ENCODE peak calls at places on chromosomes 16 and 17, in five cellular contexts. Z is keratinocyte, I is right lobe of liver, Q is tibial artery, U is transverse colon. H is an unnamed sample. For H3K9me3 and H3K4me1, the result is how much of the 10 kb centered on the place peaks cover.

GRCh38 chr17:35322749-35323148 is 50.7 kb downstream of the SLFN11 start:
- DNase-seq in Q (no peak), Z (no peak), I (no peak), U (no peak), H (no peak)

GRCh38 chr16:12685806-12686205 is 117.9 kb downstream of the CPPED1 start:
- DNase-seq in I (no peak), Z (no peak), Q (no peak), U (no peak), H (no peak)

GRCh38 chr17:50146927-50147640 is 3.4 kb downstream of the PPP1R9B start:
- DNase-seq in Q (peak), Z (no peak), I (peak), U (no peak), H (no peak)

GRCh38 chr16:19700319-19700781 is 17.7 kb downstream of the KNOP1 start:
- DNase-seq in U (peak), Z (no peak), I (peak), Q (no peak), H (no peak)

GRCh38 chr17:9002610-9003354 is 18.5 kb upstream of the NTN1 start:
- DNase-seq in Q (no peak), Z (no peak), U (no peak), I (no peak), H (peak)

GRCh38 chr16:57271063-57271345 is 13.5 kb downstream of the PLLP start:
- DNase-seq in I (no peak), Q (no peak), Z (no peak), U (no peak), H (peak)

GRCh38 chr16:3580686-3581085 is 3.5 kb upstream of the NLRC3 start:
- DNase-seq in Z (no peak), I (peak), Q (no peak), U (no peak), H (no peak)

GRCh38 chr16:47139561-47140185 is 4.1 kb downstream of the NETO2 start:
- DNase-seq in U (no peak), Q (no peak), I (no peak), Z (no peak), H (no peak)

GRCh38 chr16:81739503-81739902 is 39.6 kb upstream of the PLCG2 start:
- DNase-seq in Z (no peak), U (no peak), I (no peak), Q (no peak), H (no peak)

GRCh38 chr16:13453325-13453724 is 466.6 kb upstream of the ERCC4 start:
- DNase-seq in I (peak), Z (peak), Q (no peak), U (no peak), H (no peak)

GRCh38 chr16:86150646-86151371 is 251.8 kb downstream of the IRF8 start:
- DNase-seq in I (no peak), U (no peak), Z (no peak), Q (no peak), H (peak)

GRCh38 chr17:1929896-1930750 is 95.0 kb downstream of the RTN4RL1 start:
- DNase-seq in I (no peak), U (no peak), Z (no peak), Q (no peak), H (no peak)

GRCh38 chr17:42922335-42922734 is 21.7 kb downstream of the G6PC1 start:
- DNase-seq in Q (no peak), I (no peak), Z (no peak), U (no peak), H (no peak)

GRCh38 chr17:38731526-38732294 is 1.6 kb downstream of the CISD3 start:
- DNase-seq in Z (no peak), Q (peak), U (peak), I (no peak), H (no peak)

GRCh38 chr17:45844695-45845375 is at the start of gene SPPL2C:
- DNase-seq in Z (no peak), I (no peak), Q (no peak), U (no peak), H (peak)

GRCh38 chr17:58806046-58806445 is 50.4 kb downstream of the PPM1E start:
- DNase-seq in U (no peak), Q (no peak), I (no peak), Z (no peak), H (no peak)

GRCh38 chr16:87227651-87228015 is 89.6 kb downstream of the C16orf95 start:
- DNase-seq in U (no peak), Q (no peak), Z (no peak), I (no peak), H (no peak)

GRCh38 chr17:58630883-58631522 is 60.8 kb downstream of the TEX14 start:
- DNase-seq in I (peak), U (peak), Q (peak), Z (no peak), H (no peak)

GRCh38 chr16:80158766-80159165 is 382.0 kb upstream of the DYNLRB2 start:
- DNase-seq in U (no peak), I (no peak), Z (peak), Q (no peak), H (no peak)

GRCh38 chr17:10724546-10725195 is 5.2 kb downstream of the TMEM220 start:
- DNase-seq in Q (no peak), Z (no peak), U (peak), I (no peak), H (no peak)

GRCh38 chr16:29974291-29975133 is 844 bp downstream of the TAOK2 start:
- DNase-seq in I (no peak), Z (no peak), Q (peak), U (peak), H (no peak)
- TF ChIP-seq CTCF in I (no peak), Z (no peak), Q (no peak), U (no peak), H (no peak)

GRCh38 chr16:35450648-35451047 is 1991.2 kb downstream of the TP53TG3F start:
- DNase-seq in Q (no peak), Z (no peak), I (peak), U (no peak), H (no peak)
- H3K9me3 ChIP-seq in Q (under half), Z (under half), I (under half), U (under half), H (under half)

GRCh38 chr16:88548131-88548874 is 21.9 kb upstream of the ZC3H18 start:
- DNase-seq in Q (no peak), U (no peak), I (no peak), Z (no peak), H (no peak)
- H3K4me1 ChIP-seq in Q (under half), U (under half), I (under half), Z (under half), H (under half)

DNA sequence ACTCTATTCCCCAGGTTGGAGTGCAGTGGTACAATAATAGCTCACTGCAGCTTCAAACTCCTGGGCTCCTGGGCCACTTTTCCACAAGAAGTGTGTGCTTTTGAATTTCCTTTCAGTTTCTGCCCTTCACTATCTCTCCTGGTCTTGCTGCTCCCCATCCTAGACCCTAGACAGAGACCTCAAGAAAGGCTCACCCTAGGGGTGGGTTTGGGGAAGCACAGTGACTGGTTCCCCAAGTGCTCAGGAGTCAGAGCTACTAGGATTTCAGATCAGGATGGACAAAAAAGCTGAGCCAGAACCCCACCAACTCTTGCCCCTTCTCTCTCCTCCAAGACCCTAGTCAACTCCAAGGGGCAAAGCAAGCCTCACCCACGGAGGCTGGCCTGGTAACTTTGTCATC is 1.6 kb upstream of the SEBOX start:
- DNase-seq in I (no peak), U (no peak), Q (no peak), Z (no peak), H (no peak)
- TF ChIP-seq CTCF in I (no peak), U (no peak), Q (no peak), Z (no peak), H (no peak)

GRCh38 chr16:35398208-35398607 is 1938.8 kb downstream of the TP53TG3F start:
- DNase-seq in Z (no peak), U (no peak), Q (no peak), I (no peak), H (no peak)
- H3K9me3 ChIP-seq in Z (under half), U (under half), Q (under half), I (under half), H (under half)

GRCh38 chr17:41524261-41524660 is 3.8 kb downstream of the KRT19 start:
- DNase-seq in Z (no peak), U (no peak), I (no peak), Q (no peak), H (no peak)

GRCh38 chr17:41521574-41522261 is 3.0 kb upstream of the KRT15 start:
- DNase-seq in Z (peak), I (no peak), U (peak), Q (no peak), H (peak)

GRCh38 chr17:41523225-41523593 is 4.5 kb upstream of the KRT15 start:
- DNase-seq in I (no peak), Q (no peak), Z (no peak), U (no peak), H (no peak)

GRCh38 chr17:41522301-41523224 is 3.9 kb upstream of the KRT15 start:
- DNase-seq in I (no peak), Z (no peak), U (peak), Q (no peak), H (no peak)

DNA sequence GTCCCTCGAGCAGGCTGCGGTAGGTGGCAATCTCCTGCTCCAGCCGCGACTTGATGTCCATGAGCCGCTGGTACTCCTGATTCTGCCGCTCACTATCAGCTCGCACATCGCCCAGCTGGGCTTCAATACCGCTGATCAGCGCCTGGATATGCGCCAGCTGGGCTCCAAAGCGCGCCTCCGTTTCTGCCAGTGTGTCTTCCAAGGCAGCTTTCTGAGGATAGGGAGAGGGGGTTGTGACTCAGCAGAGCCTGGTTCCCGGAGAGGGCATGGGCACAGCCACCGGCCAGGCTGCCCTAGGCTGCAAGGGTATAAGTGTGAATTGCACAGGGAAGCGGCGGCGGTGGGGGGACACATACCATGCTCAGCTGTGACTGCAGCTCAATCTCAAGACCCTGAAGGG is 4.3 kb downstream of the KRT19 start:
- DNase-seq in Q (no peak), U (peak), I (no peak), Z (no peak), H (no peak)
- H3K4me1 ChIP-seq in Q (under half), U (half or more), I (under half), Z (half or more), H (under half)

H was measured in kidney.